ENCODE peak calls at places on chromosomes 16 and 17, in seven cellular contexts. W, Y, K, X, O, T and M are unnamed samples.

GRCh38 chr17:28315846-28316705 is 2.9 kb upstream of the TMEM97 start:
- DNase-seq in W (no peak), Y (no peak), K (no peak), X (no peak), O (no peak), T (no peak), M (no peak)

GRCh38 chr17:4105232-4105631 is 37.6 kb downstream of the ZZEF1 start:
- DNase-seq in W (no peak), Y (no peak), K (no peak), X (no peak), O (no peak), T (no peak), M (no peak)

GRCh38 chr16:67884684-67885083 is at the start of gene NRN1L:
- DNase-seq in W (no peak), Y (peak), K (peak), X (no peak), O (no peak), T (peak), M (peak)

GRCh38 chr17:81476635-81477034 is 36.0 kb downstream of the ACTG1 start:
- DNase-seq in W (no peak), Y (no peak), K (no peak), X (no peak), O (no peak), T (no peak), M (no peak)

GRCh38 chr17:57289130-57289529 is 32.8 kb downstream of the MSI2 start:
- DNase-seq in W (no peak), Y (no peak), K (no peak), X (no peak), O (no peak), T (no peak), M (no peak)

GRCh38 chr17:81740395-81740961 is 28.4 kb downstream of the SLC25A10 start:
- DNase-seq in W (no peak), Y (no peak), K (no peak), X (no peak), O (no peak), T (no peak), M (no peak)

GRCh38 chr16:77788196-77789084 is at the start of gene VAT1L:
- DNase-seq in W (no peak), Y (peak), K (no peak), X (no peak), O (no peak), T (peak), M (peak)

GRCh38 chr17:78088529-78088928 is 40.0 kb downstream of the TMC6 start:
- DNase-seq in W (no peak), Y (no peak), K (no peak), X (no peak), O (no peak), T (no peak), M (no peak)

GRCh38 chr17:42090964-42091790 is 7.1 kb downstream of the ZNF385C start:
- DNase-seq in W (no peak), Y (no peak), K (no peak), X (no peak), O (no peak), T (no peak), M (no peak)

GRCh38 chr17:34841467-34841866 is 119.8 kb downstream of the CCT6B start:
- DNase-seq in W (no peak), Y (no peak), K (no peak), X (no peak), O (no peak), T (no peak), M (no peak)

GRCh38 chr17:32869345-32870026 is 7.4 kb downstream of the MYO1D start:
- DNase-seq in W (no peak), Y (no peak), K (no peak), X (no peak), O (no peak), T (no peak), M (no peak)

GRCh38 chr17:35740997-35741931 is 9.8 kb downstream of the RASL10B start:
- DNase-seq in W (no peak), Y (peak), K (no peak), X (no peak), O (no peak), T (peak), M (no peak)

GRCh38 chr17:47957591-47958490 is at the start of gene PRR15L:
- DNase-seq in W (no peak), Y (no peak), K (peak), X (no peak), O (no peak), T (no peak), M (no peak)

GRCh38 chr16:31113420-31114124 is 3.9 kb upstream of the KAT8 start:
- DNase-seq in W (no peak), Y (no peak), K (no peak), X (no peak), O (no peak), T (no peak), M (no peak)

GRCh38 chr17:14717849-14718248 is 417.0 kb downstream of the HS3ST3B1 start:
- DNase-seq in W (no peak), Y (no peak), K (no peak), X (no peak), O (no peak), T (no peak), M (no peak)

GRCh38 chr17:82238562-82239201 is 9.8 kb downstream of the SLC16A3 start:
- DNase-seq in W (no peak), Y (peak), K (peak), X (no peak), O (no peak), T (peak), M (peak)

GRCh38 chr16:67475051-67475450 is 5.9 kb downstream of the ATP6V0D1 start:
- DNase-seq in W (no peak), Y (no peak), K (no peak), X (no peak), O (no peak), T (no peak), M (no peak)

GRCh38 chr17:13728751-13729150 is 127.0 kb upstream of the HS3ST3A1 start:
- DNase-seq in W (no peak), Y (no peak), K (no peak), X (no peak), O (no peak), T (no peak), M (peak)

GRCh38 chr17:83133302-83134121 is 54.1 kb downstream of the METRNL start:
- DNase-seq in W (no peak), Y (no peak), K (no peak), X (no peak), O (no peak), T (no peak), M (no peak)

GRCh38 chr16:31458073-31458834 is 1.0 kb upstream of the ARMC5 start:
- DNase-seq in W (no peak), Y (peak), K (peak), X (no peak), O (peak), T (peak), M (peak)

GRCh38 chr17:81921531-81921862 is 3.5 kb upstream of the SIRT7 start:
- DNase-seq in W (no peak), Y (no peak), K (no peak), X (no peak), O (no peak), T (no peak), M (no peak)

GRCh38 chr17:13485327-13485726 is 116.4 kb downstream of the HS3ST3A1 start:
- DNase-seq in W (no peak), Y (no peak), K (no peak), X (no peak), O (no peak), T (no peak), M (no peak)

GRCh38 chr17:73168667-73169066 is 3.9 kb downstream of the SSTR2 start:
- DNase-seq in W (no peak), Y (no peak), K (no peak), X (no peak), O (no peak), T (no peak), M (no peak)

GRCh38 chr17:45813051-45813731 is 29.1 kb downstream of the CRHR1 start:
- DNase-seq in W (no peak), Y (no peak), K (no peak), X (no peak), O (no peak), T (peak), M (no peak)

GRCh38 chr17:42979511-42980273 is at the start of gene PTGES3L:
- DNase-seq in W (no peak), Y (peak), K (no peak), X (no peak), O (no peak), T (peak), M (peak)

GRCh38 chr16:81231014-81231413 is 7.5 kb upstream of the BCO1 start:
- DNase-seq in W (no peak), Y (no peak), K (no peak), X (no peak), O (no peak), T (no peak), M (no peak)

GRCh38 chr16:22728167-22728836 is 85.7 kb upstream of the HS3ST2 start:
- DNase-seq in W (no peak), Y (no peak), K (no peak), X (no peak), O (no peak), T (no peak), M (no peak)

GRCh38 chr17:48037036-48037881 is at the start of gene COPZ2:
- DNase-seq in W (no peak), Y (peak), K (peak), X (peak), O (no peak), T (peak), M (peak)

GRCh38 chr17:28335959-28336871 is 654 bp downstream of the TNFAIP1 start:
- DNase-seq in W (peak), Y (peak), K (peak), X (no peak), O (no peak), T (peak), M (peak)

GRCh38 chr16:64711596-64711995 is 410.3 kb downstream of the CDH11 start:
- DNase-seq in W (no peak), Y (no peak), K (no peak), X (no peak), O (no peak), T (no peak), M (peak)

GRCh38 chr17:52157161-52157560 is 1.4 kb downstream of the CA10 start:
- DNase-seq in W (no peak), Y (no peak), K (no peak), X (no peak), O (no peak), T (no peak), M (no peak)

GRCh38 chr17:46928472-46929261 is 5.7 kb downstream of the GOSR2 start:
- DNase-seq in W (no peak), Y (no peak), K (no peak), X (no peak), O (no peak), T (no peak), M (no peak)

GRCh38 chr17:44247346-44248219 is 20.4 kb downstream of the SLC4A1 start:
- DNase-seq in W (no peak), Y (no peak), K (peak), X (no peak), O (no peak), T (no peak), M (no peak)

GRCh38 chr16:16096161-16096857 is 127.0 kb downstream of the ABCC6 start:
- DNase-seq in W (no peak), Y (no peak), K (no peak), X (no peak), O (no peak), T (peak), M (peak)

GRCh38 chr17:81241648-81242420 is 2.7 kb downstream of the NDUFAF8 start:
- DNase-seq in W (no peak), Y (peak), K (peak), X (no peak), O (peak), T (peak), M (peak)

GRCh38 chr16:24035127-24035842 is 199.5 kb downstream of the PRKCB start:
- DNase-seq in W (no peak), Y (no peak), K (no peak), X (no peak), O (no peak), T (no peak), M (no peak)

GRCh38 chr17:55964191-55964590 is 189.1 kb upstream of the ANKFN1 start:
- DNase-seq in W (no peak), Y (no peak), K (no peak), X (no peak), O (no peak), T (no peak), M (no peak)

GRCh38 chr16:3042376-3042775 is 4.0 kb upstream of the MMP25 start:
- DNase-seq in W (no peak), Y (no peak), K (no peak), X (no peak), O (no peak), T (no peak), M (no peak)

GRCh38 chr16:3044708-3045107 is 1.7 kb upstream of the MMP25 start:
- DNase-seq in W (no peak), Y (no peak), K (no peak), X (no peak), O (no peak), T (no peak), M (no peak)

GRCh38 chr16:3046506-3047386 is at the start of gene MMP25:
- DNase-seq in W (no peak), Y (no peak), K (no peak), X (no peak), O (no peak), T (no peak), M (no peak)

GRCh38 chr16:3047387-3047720 is 993 bp downstream of the MMP25 start:
- DNase-seq in W (no peak), Y (no peak), K (no peak), X (no peak), O (no peak), T (no peak), M (no peak)

DNA sequence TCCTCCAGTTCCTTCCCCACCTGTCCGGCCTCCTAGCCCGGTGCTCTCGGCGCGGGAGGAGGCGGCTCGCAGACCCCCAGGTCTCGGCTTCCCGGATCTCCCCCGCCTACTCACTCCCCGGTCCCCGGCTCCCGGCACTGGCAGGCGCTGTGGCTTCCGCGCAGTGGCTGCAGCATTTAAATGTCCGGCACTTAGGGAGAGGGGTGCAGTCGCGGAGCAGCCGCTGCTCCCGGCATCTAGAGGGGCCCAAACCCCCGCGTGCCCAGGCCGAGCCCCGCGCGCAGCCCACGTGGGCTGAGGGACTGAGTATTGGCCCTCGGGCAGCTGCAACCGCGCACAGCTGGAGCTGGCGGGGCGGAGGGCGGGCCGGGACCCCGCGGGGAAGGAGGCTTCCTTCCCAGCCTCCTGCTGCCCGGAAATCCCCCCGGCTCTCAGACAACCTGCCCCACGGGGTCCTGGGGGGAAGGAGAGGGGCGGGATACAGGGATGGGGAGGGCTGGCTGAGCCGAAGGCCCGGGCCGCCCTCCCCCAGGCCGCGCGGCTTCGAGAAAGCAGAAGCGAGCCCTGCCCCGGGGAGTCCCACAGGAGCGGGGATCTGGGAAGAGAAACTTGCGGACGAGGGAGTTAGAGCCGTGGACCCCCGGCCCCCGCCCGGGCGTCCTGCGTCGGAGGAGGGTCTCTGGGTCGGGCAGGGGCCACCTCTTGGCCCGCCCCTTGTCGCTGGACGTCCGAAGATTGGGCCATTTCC is 429 bp upstream of the MMP25 start:
- DNase-seq in W (no peak), Y (no peak), K (no peak), X (no peak), O (no peak), T (peak), M (no peak)
- TF ChIP-seq CTCF in W (no peak), Y (no peak), K (no peak), X (no peak), O (no peak), T (no peak), M (no peak)

DNA sequence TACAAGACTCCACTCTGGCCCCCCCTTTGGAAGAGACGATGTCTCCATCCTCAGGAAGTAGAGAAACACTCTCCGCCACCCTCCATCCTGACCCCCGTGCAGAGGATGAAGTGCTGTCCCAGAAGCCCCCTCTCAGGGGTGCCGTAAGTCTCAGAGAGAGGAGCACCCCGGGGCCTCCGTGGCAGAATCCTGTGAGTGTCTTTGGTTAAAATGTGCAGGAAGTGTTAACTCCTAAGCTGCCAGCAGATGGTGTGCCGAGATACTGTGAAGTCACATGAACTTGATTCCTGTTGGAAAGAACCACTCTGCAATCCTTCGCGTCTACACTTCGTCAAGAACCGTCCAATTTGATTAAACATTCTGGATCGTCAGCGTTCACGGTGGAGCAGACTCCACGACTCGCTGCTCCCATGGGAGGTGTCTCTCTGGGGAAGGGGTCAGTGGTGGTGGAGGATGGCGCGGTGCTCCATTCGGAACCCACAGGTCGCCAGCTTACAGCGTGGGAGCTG is 5.6 kb downstream of the BANP start:
- DNase-seq in W (no peak), Y (peak), K (no peak), X (no peak), O (no peak), T (peak), M (peak)
- H3K4me3 ChIP-seq in W (no peak), Y (no peak), K (no peak), X (no peak), O (peak), T (no peak), M (no peak)

GRCh38 chr16:70700101-70701020 is 14.5 kb upstream of the MTSS2 start:
- DNase-seq in W (no peak), Y (no peak), K (no peak), X (no peak), O (no peak), T (no peak), M (peak)

GRCh38 chr16:70701998-70702397 is 16.1 kb upstream of the MTSS2 start:
- DNase-seq in W (no peak), Y (no peak), K (no peak), X (no peak), O (no peak), T (no peak), M (no peak)

GRCh38 chr16:70699696-70700095 is 13.8 kb upstream of the MTSS2 start:
- DNase-seq in W (no peak), Y (no peak), K (no peak), X (no peak), O (no peak), T (no peak), M (no peak)

GRCh38 chr16:70701596-70701995 is 15.7 kb upstream of the MTSS2 start:
- DNase-seq in W (no peak), Y (no peak), K (no peak), X (no peak), O (no peak), T (no peak), M (no peak)

DNA sequence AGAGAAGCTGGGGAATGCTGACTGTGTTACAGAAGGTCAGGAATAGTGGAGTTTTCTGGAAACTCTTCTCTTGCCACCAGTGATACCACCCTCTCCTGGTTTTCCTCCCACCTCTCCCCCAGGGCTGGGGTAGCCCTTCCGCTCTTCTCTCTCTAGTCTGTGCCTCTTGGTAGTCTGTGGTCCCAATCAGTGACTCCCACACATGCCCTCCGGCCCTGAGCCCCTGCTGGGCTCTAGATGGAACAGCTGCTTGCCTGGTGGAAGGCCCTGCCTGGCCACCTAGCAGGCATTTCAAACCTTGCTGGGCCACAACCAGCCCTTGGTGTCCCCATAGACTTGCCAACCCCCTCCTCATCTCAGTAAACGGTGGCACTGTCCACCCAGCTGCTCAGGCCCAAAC is 15.2 kb upstream of the MTSS2 start:
- DNase-seq in W (no peak), Y (no peak), K (no peak), X (no peak), O (no peak), T (no peak), M (no peak)
- TF ChIP-seq CTCF in W (no peak), Y (peak), K (no peak), X (no peak), O (no peak), T (no peak), M (no peak)

DNA sequence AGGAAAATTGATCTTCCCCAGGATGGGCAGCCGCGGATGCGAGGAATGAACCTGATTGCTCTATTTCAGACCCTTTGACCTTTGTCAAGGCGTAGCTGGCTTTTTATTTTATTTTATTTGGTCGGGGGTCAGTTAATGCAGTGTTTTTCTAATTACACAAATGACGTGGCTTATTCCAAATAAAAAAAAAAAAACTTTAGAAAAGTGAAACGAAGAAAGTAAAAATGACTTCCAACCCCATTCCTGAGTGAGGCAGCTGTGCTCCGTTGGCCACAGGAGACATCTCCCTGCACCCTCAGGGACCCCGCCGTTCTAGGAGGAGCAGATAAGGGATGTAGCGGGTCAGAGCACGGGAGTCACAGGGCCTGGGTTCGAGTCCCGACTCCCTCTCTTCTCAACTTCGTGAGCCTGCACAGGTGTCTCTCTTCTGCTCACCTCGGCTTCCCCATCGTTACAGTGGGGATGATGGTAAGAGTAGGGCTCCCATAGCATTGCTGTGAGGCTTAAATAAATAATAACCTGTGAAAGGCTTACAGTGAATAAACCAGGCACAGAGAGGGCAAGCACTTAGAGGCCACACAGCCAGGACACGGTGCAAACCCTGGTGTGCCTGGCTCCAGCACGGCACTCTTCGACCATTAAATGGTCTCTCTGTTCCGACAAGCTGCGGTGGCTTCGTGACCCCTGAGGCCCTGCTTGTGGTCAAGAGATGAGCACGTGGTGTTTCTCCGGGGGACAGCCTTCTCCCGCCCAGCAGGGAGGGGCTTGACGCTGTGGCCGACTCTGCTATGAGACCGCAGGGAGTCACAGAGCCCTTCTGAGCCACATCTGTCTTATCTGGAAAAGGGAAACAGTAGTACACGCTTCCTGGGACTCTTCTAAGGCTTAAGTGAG is 10.2 kb downstream of the FOXF1 start:
- DNase-seq in W (no peak), Y (no peak), K (no peak), X (peak), O (no peak), T (no peak), M (no peak)
- H3K4me3 ChIP-seq in W (no peak), Y (no peak), K (no peak), X (no peak), O (no peak), T (no peak), M (no peak)